ENCODE peak calls at places on chromosome 2, in eight cellular contexts. One of them, this sample, is unnamed.

GRCh38 chr2:240623531-240624010 is 1.7 kb upstream of the GPR35 start:
- DNase-seq in NCI-H2029: no peak
- DNase-seq in stimulated activated CD4-positive, alpha-beta T cell treated with anti-CD3 and anti-CD28 coated beads, Interleukin-12 subunit alpha, Interleukin-12 subunit beta, amount 100 ng/mL, for 24 hours: no peak
- DNase-seq in activated CD8-positive, alpha-beta memory T cell treated with anti-CD3 and anti-CD28 coated beads for 24 hours: no peak
- DNase-seq in K562: no peak
- DNase-seq in Jurkat, Clone E6-1: no peak
- DNase-seq in stimulated activated naive CD8-positive, alpha-beta T cell treated with anti-CD3 and anti-CD28 coated beads, Interleukin-15, Interleukin-2, amounts not matched to agents 100 U/mL and 50 U/mL, for 24 hours: no peak
- DNase-seq in frontal cortex: no peak
- DNase-seq in this sample: peak; percentile 15

GRCh38 chr2:236179653-236180500 is 11.7 kb upstream of the GBX2 start:
- DNase-seq in NCI-H2029: no peak
- DNase-seq in stimulated activated CD4-positive, alpha-beta T cell treated with anti-CD3 and anti-CD28 coated beads, Interleukin-12 subunit alpha, Interleukin-12 subunit beta, amount 100 ng/mL, for 24 hours: no peak
- DNase-seq in activated CD8-positive, alpha-beta memory T cell treated with anti-CD3 and anti-CD28 coated beads for 24 hours: no peak
- DNase-seq in K562: no peak
- DNase-seq in Jurkat, Clone E6-1: no peak
- DNase-seq in stimulated activated naive CD8-positive, alpha-beta T cell treated with anti-CD3 and anti-CD28 coated beads, Interleukin-15, Interleukin-2, amounts not matched to agents 100 U/mL and 50 U/mL, for 24 hours: no peak
- DNase-seq in frontal cortex: no peak
- DNase-seq in this sample: no peak

GRCh38 chr2:46462936-46463335 is 16.4 kb upstream of the TMEM247 start:
- DNase-seq in NCI-H2029: no peak
- DNase-seq in stimulated activated CD4-positive, alpha-beta T cell treated with anti-CD3 and anti-CD28 coated beads, Interleukin-12 subunit alpha, Interleukin-12 subunit beta, amount 100 ng/mL, for 24 hours: no peak
- DNase-seq in activated CD8-positive, alpha-beta memory T cell treated with anti-CD3 and anti-CD28 coated beads for 24 hours: no peak
- DNase-seq in K562: no peak
- DNase-seq in Jurkat, Clone E6-1: no peak
- DNase-seq in stimulated activated naive CD8-positive, alpha-beta T cell treated with anti-CD3 and anti-CD28 coated beads, Interleukin-15, Interleukin-2, amounts not matched to agents 100 U/mL and 50 U/mL, for 24 hours: no peak
- DNase-seq in frontal cortex: no peak
- DNase-seq in this sample: no peak

GRCh38 chr2:20110876-20111275 is 59.4 kb upstream of the LAPTM4A start:
- DNase-seq in NCI-H2029: no peak
- DNase-seq in stimulated activated CD4-positive, alpha-beta T cell treated with anti-CD3 and anti-CD28 coated beads, Interleukin-12 subunit alpha, Interleukin-12 subunit beta, amount 100 ng/mL, for 24 hours: no peak
- DNase-seq in activated CD8-positive, alpha-beta memory T cell treated with anti-CD3 and anti-CD28 coated beads for 24 hours: no peak
- DNase-seq in K562: no peak
- DNase-seq in Jurkat, Clone E6-1: no peak
- DNase-seq in stimulated activated naive CD8-positive, alpha-beta T cell treated with anti-CD3 and anti-CD28 coated beads, Interleukin-15, Interleukin-2, amounts not matched to agents 100 U/mL and 50 U/mL, for 24 hours: no peak
- DNase-seq in frontal cortex: no peak
- DNase-seq in this sample: no peak

GRCh38 chr2:134198006-134198634 is 55.8 kb upstream of the MGAT5 start:
- DNase-seq in NCI-H2029: no peak
- DNase-seq in stimulated activated CD4-positive, alpha-beta T cell treated with anti-CD3 and anti-CD28 coated beads, Interleukin-12 subunit alpha, Interleukin-12 subunit beta, amount 100 ng/mL, for 24 hours: no peak
- DNase-seq in activated CD8-positive, alpha-beta memory T cell treated with anti-CD3 and anti-CD28 coated beads for 24 hours: no peak
- DNase-seq in K562: no peak
- DNase-seq in Jurkat, Clone E6-1: no peak
- DNase-seq in stimulated activated naive CD8-positive, alpha-beta T cell treated with anti-CD3 and anti-CD28 coated beads, Interleukin-15, Interleukin-2, amounts not matched to agents 100 U/mL and 50 U/mL, for 24 hours: no peak
- DNase-seq in frontal cortex: no peak
- DNase-seq in this sample: no peak

GRCh38 chr2:112692914-112693313 is 27.9 kb upstream of the NT5DC4 start:
- DNase-seq in NCI-H2029: no peak
- DNase-seq in stimulated activated CD4-positive, alpha-beta T cell treated with anti-CD3 and anti-CD28 coated beads, Interleukin-12 subunit alpha, Interleukin-12 subunit beta, amount 100 ng/mL, for 24 hours: no peak
- DNase-seq in activated CD8-positive, alpha-beta memory T cell treated with anti-CD3 and anti-CD28 coated beads for 24 hours: peak; percentile 59
- DNase-seq in K562: no peak
- DNase-seq in Jurkat, Clone E6-1: no peak
- DNase-seq in stimulated activated naive CD8-positive, alpha-beta T cell treated with anti-CD3 and anti-CD28 coated beads, Interleukin-15, Interleukin-2, amounts not matched to agents 100 U/mL and 50 U/mL, for 24 hours: peak; percentile 51
- DNase-seq in frontal cortex: no peak
- DNase-seq in this sample: peak; percentile 53

GRCh38 chr2:186098821-186099220 is 360.2 kb downstream of the FSIP2 start:
- DNase-seq in NCI-H2029: no peak
- DNase-seq in stimulated activated CD4-positive, alpha-beta T cell treated with anti-CD3 and anti-CD28 coated beads, Interleukin-12 subunit alpha, Interleukin-12 subunit beta, amount 100 ng/mL, for 24 hours: no peak
- DNase-seq in activated CD8-positive, alpha-beta memory T cell treated with anti-CD3 and anti-CD28 coated beads for 24 hours: no peak
- DNase-seq in K562: no peak
- DNase-seq in Jurkat, Clone E6-1: no peak
- DNase-seq in stimulated activated naive CD8-positive, alpha-beta T cell treated with anti-CD3 and anti-CD28 coated beads, Interleukin-15, Interleukin-2, amounts not matched to agents 100 U/mL and 50 U/mL, for 24 hours: no peak
- DNase-seq in frontal cortex: no peak
- DNase-seq in this sample: no peak

GRCh38 chr2:150485114-150485870 is 2.2 kb downstream of the RND3 start:
- DNase-seq in NCI-H2029: peak; percentile 56
- DNase-seq in stimulated activated CD4-positive, alpha-beta T cell treated with anti-CD3 and anti-CD28 coated beads, Interleukin-12 subunit alpha, Interleukin-12 subunit beta, amount 100 ng/mL, for 24 hours: no peak
- DNase-seq in activated CD8-positive, alpha-beta memory T cell treated with anti-CD3 and anti-CD28 coated beads for 24 hours: peak; percentile 55
- DNase-seq in K562: no peak
- DNase-seq in Jurkat, Clone E6-1: peak; percentile 6
- DNase-seq in stimulated activated naive CD8-positive, alpha-beta T cell treated with anti-CD3 and anti-CD28 coated beads, Interleukin-15, Interleukin-2, amounts not matched to agents 100 U/mL and 50 U/mL, for 24 hours: peak; percentile 3
- DNase-seq in frontal cortex: peak; percentile 33
- DNase-seq in this sample: no peak

GRCh38 chr2:158760887-158761286 is 34.2 kb upstream of the DAPL1 start:
- DNase-seq in NCI-H2029: no peak
- DNase-seq in stimulated activated CD4-positive, alpha-beta T cell treated with anti-CD3 and anti-CD28 coated beads, Interleukin-12 subunit alpha, Interleukin-12 subunit beta, amount 100 ng/mL, for 24 hours: no peak
- DNase-seq in activated CD8-positive, alpha-beta memory T cell treated with anti-CD3 and anti-CD28 coated beads for 24 hours: no peak
- DNase-seq in K562: no peak
- DNase-seq in Jurkat, Clone E6-1: no peak
- DNase-seq in stimulated activated naive CD8-positive, alpha-beta T cell treated with anti-CD3 and anti-CD28 coated beads, Interleukin-15, Interleukin-2, amounts not matched to agents 100 U/mL and 50 U/mL, for 24 hours: no peak
- DNase-seq in frontal cortex: no peak
- DNase-seq in this sample: no peak

GRCh38 chr2:23696163-23697045 is 230.5 kb downstream of the ATAD2B start:
- DNase-seq in NCI-H2029: no peak
- DNase-seq in stimulated activated CD4-positive, alpha-beta T cell treated with anti-CD3 and anti-CD28 coated beads, Interleukin-12 subunit alpha, Interleukin-12 subunit beta, amount 100 ng/mL, for 24 hours: no peak
- DNase-seq in activated CD8-positive, alpha-beta memory T cell treated with anti-CD3 and anti-CD28 coated beads for 24 hours: no peak
- DNase-seq in K562: no peak
- DNase-seq in Jurkat, Clone E6-1: no peak
- DNase-seq in stimulated activated naive CD8-positive, alpha-beta T cell treated with anti-CD3 and anti-CD28 coated beads, Interleukin-15, Interleukin-2, amounts not matched to agents 100 U/mL and 50 U/mL, for 24 hours: no peak
- DNase-seq in frontal cortex: no peak
- DNase-seq in this sample: no peak

This sample was measured in activated naive CD8-positive, alpha-beta T cell treated with anti-CD3 and anti-CD28 coated beads, Interleukin-2, amount 50 U/mL, for 24 hours.